ENCODE peak calls at places on chromosomes 6 and 20, in four cellular contexts. E is tibial artery, A is B cell, B is RPMI7951. P is an unnamed sample.

GRCh38 chr6:150165020-150165702 is 22.3 kb downstream of the PPP1R14C start:
- DNase-seq in E (no peak), A (no peak), B (no peak), P (no peak)

GRCh38 chr6:109672827-109673226 is 18.2 kb downstream of the AK9 start:
- DNase-seq in E (no peak), A (no peak), B (no peak), P (no peak)

GRCh38 chr6:95574811-95575210 is 2.5 kb upstream of the MANEA start:
- DNase-seq in E (no peak), A (no peak), B (no peak), P (no peak)

GRCh38 chr6:43972915-43973304 is 154.3 kb downstream of the MRPL14 start:
- DNase-seq in E (peak; percentile 90), A (no peak), B (peak; percentile 97), P (no peak)

GRCh38 chr6:8170754-8171153 is 68.4 kb upstream of the EEF1E1 start:
- DNase-seq in E (no peak), A (no peak), B (no peak), P (no peak)

GRCh38 chr20:47708140-47708807 is 77.0 kb downstream of the SULF2 start:
- DNase-seq in E (no peak), A (peak; percentile 25), B (no peak), P (peak; percentile 47)

GRCh38 chr6:138550346-138550767 is 51.1 kb upstream of the NHSL1 start:
- DNase-seq in E (no peak), A (no peak), B (no peak), P (no peak)

GRCh38 chr20:32040142-32040953 is 11.7 kb upstream of the HCK start:
- DNase-seq in E (peak; percentile 77), A (peak; percentile 83), B (no peak), P (no peak)

GRCh38 chr20:57197352-57198198 is 68.9 kb downstream of the BMP7 start:
- DNase-seq in E (no peak), A (no peak), B (no peak), P (no peak)

GRCh38 chr6:167211870-167212715 is 54.3 kb upstream of the GPR31 start:
- DNase-seq in E (no peak), A (no peak), B (no peak), P (no peak)

GRCh38 chr6:83824388-83824801 is 28.8 kb upstream of the RIPPLY2 start:
- DNase-seq in E (no peak), A (no peak), B (peak; percentile 3), P (no peak)

GRCh38 chr20:24778585-24779031 is 170.5 kb upstream of the CST7 start:
- DNase-seq in E (peak; percentile 60), A (no peak), B (no peak), P (no peak)

GRCh38 chr6:78611886-78612480 is 255.4 kb upstream of the IRAK1BP1 start:
- DNase-seq in E (no peak), A (no peak), B (peak; percentile 28), P (no peak)

GRCh38 chr6:19472168-19472567 is 365.0 kb upstream of the ID4 start:
- DNase-seq in E (no peak), A (no peak), B (peak; percentile 29), P (no peak)

GRCh38 chr6:68572525-68572924 is 62.6 kb upstream of the ADGRB3 start:
- DNase-seq in E (no peak), A (no peak), B (no peak), P (peak; percentile 1)

GRCh38 chr20:53692465-53693067 is 98.9 kb upstream of the ZNF217 start:
- DNase-seq in E (no peak), A (no peak), B (peak; percentile 93), P (no peak)

P was measured in GM12891.